ENCODE peak calls at places on chromosomes 13 and 19, in five cellular contexts. O is NCI-H2029, Z is AG08395, S is left kidney, G is psoas muscle. T is an unnamed sample.

GRCh38 chr13:27064252-27064995 is 107.2 kb downstream of the USP12 start:
- DNase-seq in O (no peak), Z (no peak), S (no peak), G (no peak), T (no peak)

GRCh38 chr19:42332059-42332458 is 6.6 kb downstream of the MEGF8 start:
- DNase-seq in O (no peak), Z (no peak), S (no peak), G (peak; percentile 71), T (no peak)

GRCh38 chr19:1009976-1010538 is 9.8 kb downstream of the GRIN3B start:
- DNase-seq in O (no peak), Z (no peak), S (no peak), G (peak; percentile 54), T (no peak)

GRCh38 chr19:49427855-49428546 is 2.8 kb downstream of the GFY start:
- DNase-seq in O (no peak), Z (peak; percentile 35), S (peak; percentile 51), G (no peak), T (no peak)

GRCh38 chr13:35157143-35157755 is 215.2 kb downstream of the NBEA start:
- DNase-seq in O (peak; percentile 6), Z (peak; percentile 61), S (peak; percentile 78), G (no peak), T (peak; percentile 66)

GRCh38 chr13:49214917-49215376 is 5.2 kb upstream of the MLNR start:
- DNase-seq in O (no peak), Z (peak; percentile 20), S (peak; percentile 69), G (no peak), T (peak; percentile 25)

GRCh38 chr19:18419195-18419698 is at the start of gene SSBP4:
- DNase-seq in O (peak; percentile 81), Z (peak; percentile 95), S (peak; percentile 93), G (peak; percentile 89), T (peak; percentile 73)

GRCh38 chr19:18220632-18221275 is 5.5 kb downstream of the PDE4C start:
- DNase-seq in O (peak; percentile 33), Z (no peak), S (peak; percentile 49), G (no peak), T (no peak)

GRCh38 chr13:30576528-30576927 is 41.2 kb upstream of the USPL1 start:
- DNase-seq in O (no peak), Z (no peak), S (peak; percentile 44), G (no peak), T (no peak)

GRCh38 chr19:46082728-46083050 is 41.8 kb downstream of the IGFL3 start:
- DNase-seq in O (no peak), Z (no peak), S (no peak), G (no peak), T (no peak)

GRCh38 chr19:8367327-8368001 is 3.5 kb downstream of the ANGPTL4 start:
- DNase-seq in O (peak; percentile 64), Z (peak; percentile 89), S (peak; percentile 94), G (peak; percentile 96), T (peak; percentile 62)

GRCh38 chr19:54431255-54431838 is 16.1 kb downstream of the TTYH1 start:
- DNase-seq in O (peak; percentile 84), Z (no peak), S (no peak), G (peak; percentile 19), T (no peak)

GRCh38 chr13:34372581-34372980 is 554.6 kb downstream of the RFC3 start:
- DNase-seq in O (no peak), Z (no peak), S (no peak), G (no peak), T (no peak)

GRCh38 chr19:28065026-28065425 is 1147.9 kb downstream of the UQCRFS1 start:
- DNase-seq in O (no peak), Z (no peak), S (peak; percentile 14), G (no peak), T (no peak)

GRCh38 chr19:8557637-8558238 is 19.5 kb downstream of the MYO1F start:
- DNase-seq in O (no peak), Z (no peak), S (no peak), G (no peak), T (no peak)

GRCh38 chr13:94708031-94708571 is 4.2 kb downstream of the SOX21 start:
- DNase-seq in O (no peak), Z (no peak), S (peak; percentile 44), G (no peak), T (no peak)

GRCh38 chr13:67369895-67370660 is 139.9 kb upstream of the PCDH9 start:
- DNase-seq in O (no peak), Z (peak; percentile 13), S (peak; percentile 23), G (no peak), T (no peak)

GRCh38 chr13:25118371-25118770 is 22.4 kb downstream of the PABPC3 start:
- DNase-seq in O (no peak), Z (no peak), S (no peak), G (no peak), T (no peak)

GRCh38 chr19:8811315-8812172 is 20.6 kb downstream of the ZNF558 start:
- DNase-seq in O (no peak), Z (no peak), S (no peak), G (no peak), T (no peak)

GRCh38 chr19:38734426-38735256 is 9.6 kb downstream of the CAPN12 start:
- DNase-seq in O (peak; percentile 23), Z (peak; percentile 22), S (no peak), G (peak; percentile 62), T (no peak)

GRCh38 chr13:35514166-35514565 is 37.7 kb upstream of the MAB21L1 start:
- DNase-seq in O (no peak), Z (no peak), S (no peak), G (no peak), T (no peak)

GRCh38 chr13:78176880-78177279 is 258.2 kb upstream of the EDNRB start:
- DNase-seq in O (no peak), Z (no peak), S (no peak), G (no peak), T (no peak)

GRCh38 chr19:21158523-21159135 is 16.8 kb downstream of the ZNF431 start:
- DNase-seq in O (no peak), Z (no peak), S (no peak), G (no peak), T (no peak)

GRCh38 chr19:1066748-1067340 is at the start of gene ARHGAP45:
- DNase-seq in O (no peak), Z (no peak), S (peak; percentile 32), G (peak; percentile 69), T (no peak)

GRCh38 chr13:84870190-84870589 is 929.0 kb downstream of the SLITRK6 start:
- DNase-seq in O (no peak), Z (no peak), S (no peak), G (no peak), T (no peak)

GRCh38 chr19:16111909-16112752 is 442 bp downstream of the RAB8A start:
- DNase-seq in O (no peak), Z (no peak), S (no peak), G (peak; percentile 20), T (no peak)

GRCh38 chr13:51181752-51182383 is 40.3 kb upstream of the FAM124A start:
- DNase-seq in O (no peak), Z (no peak), S (no peak), G (no peak), T (no peak)

GRCh38 chr13:19089315-19089714 is 92.3 kb downstream of the TUBA3C start:
- DNase-seq in O (no peak), Z (no peak), S (no peak), G (no peak), T (no peak)

GRCh38 chr19:19539738-19540703 is 2.0 kb downstream of the CILP2 start:
- DNase-seq in O (no peak), Z (peak; percentile 64), S (peak; percentile 82), G (peak; percentile 76), T (no peak)

GRCh38 chr13:30806784-30807183 is 71.4 kb downstream of the ALOX5AP start:
- DNase-seq in O (no peak), Z (peak; percentile 77), S (no peak), G (no peak), T (no peak)

GRCh38 chr13:25059166-25059565 is 36.8 kb upstream of the PABPC3 start:
- DNase-seq in O (no peak), Z (no peak), S (no peak), G (no peak), T (no peak)

GRCh38 chr13:46622013-46622917 is 69.3 kb downstream of the LRCH1 start:
- DNase-seq in O (no peak), Z (no peak), S (peak; percentile 46), G (no peak), T (no peak)

GRCh38 chr19:34962945-34963530 is 991 bp downstream of the ZNF792 start:
- DNase-seq in O (no peak), Z (peak; percentile 12), S (peak; percentile 9), G (no peak), T (no peak)

GRCh38 chr19:16168465-16169081 is 4.8 kb downstream of the CIB3 start:
- DNase-seq in O (no peak), Z (no peak), S (no peak), G (no peak), T (no peak)